ENCODE peak calls at places on chromosomes 6 and 20, in six cellular contexts. O, T, B, Z, W and I are unnamed samples.
A peak's percentile ranks its signal among the peaks of the same experiment; 100 is the strongest.

GRCh38 chr20:10558635-10559187 is 115.1 kb downstream of the JAG1 start:
- DNase-seq in O (no peak), T (no peak), B (peak; percentile 4), Z (no peak), W (no peak), I (no peak)

GRCh38 chr6:73375216-73375615 is 5.5 kb upstream of the OOEP start:
- DNase-seq in O (no peak), T (no peak), B (no peak), Z (no peak), W (no peak), I (no peak)

GRCh38 chr6:55250400-55250799 is 76.1 kb downstream of the HCRTR2 start:
- DNase-seq in O (no peak), T (no peak), B (no peak), Z (no peak), W (no peak), I (no peak)

GRCh38 chr6:8195040-8195713 is 92.8 kb upstream of the EEF1E1 start:
- DNase-seq in O (no peak), T (peak; percentile 22), B (no peak), Z (no peak), W (peak; percentile 11), I (no peak)

GRCh38 chr6:53041356-53041755 is 23.8 kb upstream of the FBXO9 start:
- DNase-seq in O (no peak), T (no peak), B (no peak), Z (no peak), W (no peak), I (no peak)

GRCh38 chr6:135535989-135536414 is 38.5 kb upstream of the AHI1 start:
- DNase-seq in O (peak; percentile 30), T (peak; percentile 28), B (no peak), Z (peak; percentile 62), W (peak; percentile 22), I (no peak)

GRCh38 chr6:162181741-162182401 is 545.7 kb downstream of the PRKN start:
- DNase-seq in O (no peak), T (no peak), B (no peak), Z (no peak), W (no peak), I (no peak)

GRCh38 chr20:23242104-23242503 is 108.5 kb upstream of the NXT1 start:
- DNase-seq in O (no peak), T (no peak), B (no peak), Z (no peak), W (no peak), I (no peak)

GRCh38 chr6:47016236-47016635 is 25.9 kb downstream of the ADGRF1 start:
- DNase-seq in O (no peak), T (no peak), B (no peak), Z (no peak), W (no peak), I (no peak)

GRCh38 chr6:33815854-33816253 is 12.1 kb upstream of the MLN start:
- DNase-seq in O (no peak), T (no peak), B (no peak), Z (peak; percentile 13), W (peak; percentile 47), I (peak; percentile 28)

GRCh38 chr20:36904690-36905089 is 28.8 kb downstream of the TLDC2 start:
- DNase-seq in O (no peak), T (no peak), B (no peak), Z (no peak), W (no peak), I (no peak)

GRCh38 chr6:84601366-84601765 is 163.0 kb downstream of the TBX18 start:
- DNase-seq in O (no peak), T (no peak), B (no peak), Z (no peak), W (no peak), I (no peak)

GRCh38 chr6:149934249-149935156 is 7.3 kb upstream of the ULBP2 start:
- DNase-seq in O (peak; percentile 40), T (peak; percentile 60), B (peak; percentile 52), Z (peak; percentile 68), W (peak; percentile 35), I (no peak)

GRCh38 chr6:52515219-52515960 is 61.5 kb downstream of the TRAM2 start:
- DNase-seq in O (no peak), T (no peak), B (no peak), Z (no peak), W (no peak), I (no peak)

GRCh38 chr6:141618180-141618581 is 514.5 kb upstream of the GJE1 start:
- DNase-seq in O (no peak), T (no peak), B (no peak), Z (no peak), W (no peak), I (no peak)

GRCh38 chr6:158361961-158362634 is 49.8 kb downstream of the TULP4 start:
- DNase-seq in O (no peak), T (no peak), B (no peak), Z (no peak), W (no peak), I (no peak)